ENCODE peak calls at places on chromosome 17, in ten cellular contexts. U, M, H, Y, Q, F, W, N, L and I are unnamed samples.

GRCh38 chr17:57965521-57966160 is 10.4 kb upstream of the CUEDC1 start:
- DNase-seq in U (no peak), M (no peak), H (no peak), Y (no peak), Q (no peak), F (no peak), W (no peak), N (no peak), L (no peak), I (no peak)

GRCh38 chr17:39813631-39814030 is 50.5 kb downstream of the IKZF3 start:
- DNase-seq in U (no peak), M (peak; percentile 19), H (peak; percentile 63), Y (no peak), Q (no peak), F (no peak), W (no peak), N (no peak), L (no peak), I (no peak)

GRCh38 chr17:58341861-58342475 is 10.0 kb downstream of the SUPT4H1 start:
- DNase-seq in U (no peak), M (no peak), H (no peak), Y (no peak), Q (no peak), F (no peak), W (no peak), N (no peak), L (no peak), I (no peak)

GRCh38 chr17:19418312-19418992 is 7.4 kb downstream of the RNF112 start:
- DNase-seq in U (no peak), M (no peak), H (peak; percentile 52), Y (no peak), Q (no peak), F (no peak), W (no peak), N (peak; percentile 67), L (peak; percentile 15), I (no peak)

GRCh38 chr17:31416503-31416923 is 25.0 kb downstream of the RAB11FIP4 start:
- DNase-seq in U (no peak), M (no peak), H (no peak), Y (peak; percentile 43), Q (peak; percentile 88), F (no peak), W (peak; percentile 38), N (no peak), L (no peak), I (no peak)

GRCh38 chr17:47275245-47275984 is 21.8 kb downstream of the ITGB3 start:
- DNase-seq in U (peak; percentile 55), M (no peak), H (no peak), Y (no peak), Q (no peak), F (no peak), W (peak; percentile 77), N (peak; percentile 83), L (peak; percentile 86), I (peak; percentile 30)

GRCh38 chr17:45336390-45337182 is 19.8 kb upstream of the MAP3K14 start:
- DNase-seq in U (no peak), M (no peak), H (no peak), Y (no peak), Q (no peak), F (no peak), W (no peak), N (no peak), L (no peak), I (peak; percentile 21)

GRCh38 chr17:76989519-76989918 is 121.3 kb downstream of the MGAT5B start:
- DNase-seq in U (no peak), M (no peak), H (no peak), Y (no peak), Q (no peak), F (no peak), W (no peak), N (no peak), L (no peak), I (no peak)

GRCh38 chr17:1414001-1414574 is 14.1 kb upstream of the YWHAE start:
- DNase-seq in U (no peak), M (no peak), H (no peak), Y (no peak), Q (no peak), F (no peak), W (no peak), N (no peak), L (no peak), I (no peak)

GRCh38 chr17:404703-405102 is 52.1 kb upstream of the RPH3AL start:
- DNase-seq in U (no peak), M (no peak), H (no peak), Y (no peak), Q (no peak), F (no peak), W (no peak), N (no peak), L (no peak), I (no peak)

GRCh38 chr17:19013226-19013625 is 8.7 kb upstream of the FAM83G start:
- DNase-seq in U (no peak), M (no peak), H (no peak), Y (no peak), Q (no peak), F (no peak), W (no peak), N (no peak), L (no peak), I (no peak)

GRCh38 chr17:19744922-19745757 is 3.0 kb downstream of the ALDH3A1 start:
- DNase-seq in U (no peak), M (peak; percentile 67), H (peak; percentile 94), Y (peak; percentile 73), Q (peak; percentile 88), F (peak; percentile 93), W (peak; percentile 99), N (peak; percentile 73), L (no peak), I (no peak)

GRCh38 chr17:40068917-40069750 is 6.4 kb downstream of the THRA start:
- DNase-seq in U (peak; percentile 75), M (peak; percentile 32), H (peak; percentile 87), Y (no peak), Q (peak; percentile 92), F (peak; percentile 70), W (no peak), N (peak; percentile 75), L (peak; percentile 61), I (no peak)

GRCh38 chr17:45170976-45171337 is 9.3 kb downstream of the HEXIM2 start:
- DNase-seq in U (peak; percentile 92), M (no peak), H (no peak), Y (no peak), Q (peak; percentile 31), F (no peak), W (no peak), N (peak; percentile 74), L (peak; percentile 73), I (no peak)

GRCh38 chr17:45768000-45768399 is 16.1 kb upstream of the CRHR1 start:
- DNase-seq in U (no peak), M (no peak), H (no peak), Y (no peak), Q (no peak), F (no peak), W (peak; percentile 30), N (no peak), L (no peak), I (peak; percentile 18)

GRCh38 chr17:35740997-35741931 is 9.8 kb downstream of the RASL10B start:
- DNase-seq in U (no peak), M (no peak), H (peak; percentile 50), Y (no peak), Q (no peak), F (no peak), W (peak; percentile 57), N (no peak), L (no peak), I (peak; percentile 49)

GRCh38 chr17:29613371-29613837 is 9.3 kb downstream of the CORO6 start:
- DNase-seq in U (no peak), M (peak; percentile 95), H (peak; percentile 99), Y (peak; percentile 92), Q (peak; percentile 87), F (no peak), W (peak; percentile 99), N (peak; percentile 86), L (no peak), I (no peak)

GRCh38 chr17:44133918-44134476 is 7.7 kb upstream of the HROB start:
- DNase-seq in U (no peak), M (no peak), H (no peak), Y (no peak), Q (no peak), F (no peak), W (no peak), N (no peak), L (no peak), I (no peak)

GRCh38 chr17:3798273-3799180 is 2.5 kb downstream of the ITGAE start:
- DNase-seq in U (no peak), M (no peak), H (no peak), Y (no peak), Q (no peak), F (no peak), W (no peak), N (no peak), L (no peak), I (no peak)

GRCh38 chr17:499836-500543 is 147.4 kb upstream of the RPH3AL start:
- DNase-seq in U (no peak), M (no peak), H (no peak), Y (no peak), Q (no peak), F (no peak), W (no peak), N (no peak), L (no peak), I (no peak)

GRCh38 chr17:46916211-46916610 is 6.7 kb upstream of the GOSR2 start:
- DNase-seq in U (peak; percentile 88), M (no peak), H (no peak), Y (no peak), Q (no peak), F (no peak), W (no peak), N (no peak), L (peak; percentile 8), I (no peak)

GRCh38 chr17:41464682-41465081 is 2.5 kb downstream of the KRT32 start:
- DNase-seq in U (peak; percentile 66), M (no peak), H (no peak), Y (no peak), Q (no peak), F (no peak), W (no peak), N (peak; percentile 87), L (peak; percentile 88), I (no peak)

GRCh38 chr17:76000016-76000754 is 470 bp upstream of the CDK3 start:
- DNase-seq in U (no peak), M (peak; percentile 41), H (peak; percentile 85), Y (peak; percentile 79), Q (no peak), F (peak; percentile 55), W (peak; percentile 82), N (no peak), L (no peak), I (peak; percentile 81)

GRCh38 chr17:50153650-50154575 is 3.4 kb upstream of the PPP1R9B start:
- DNase-seq in U (no peak), M (no peak), H (no peak), Y (no peak), Q (no peak), F (no peak), W (no peak), N (no peak), L (no peak), I (no peak)

GRCh38 chr17:7916799-7917198 is 710 bp upstream of the RNF227 start:
- DNase-seq in U (no peak), M (no peak), H (no peak), Y (no peak), Q (no peak), F (no peak), W (no peak), N (no peak), L (no peak), I (no peak)

GRCh38 chr17:82611140-82612058 is 36.8 kb downstream of the WDR45B start:
- DNase-seq in U (no peak), M (no peak), H (no peak), Y (no peak), Q (no peak), F (peak; percentile 83), W (no peak), N (no peak), L (no peak), I (no peak)

GRCh38 chr17:40099627-40100418 is 566 bp downstream of the NR1D1 start:
- DNase-seq in U (no peak), M (no peak), H (peak; percentile 34), Y (no peak), Q (no peak), F (no peak), W (peak; percentile 30), N (no peak), L (no peak), I (peak; percentile 21)

GRCh38 chr17:33674685-33675084 is 381.6 kb upstream of the ASIC2 start:
- DNase-seq in U (no peak), M (no peak), H (peak; percentile 66), Y (peak; percentile 21), Q (peak; percentile 38), F (peak; percentile 42), W (peak; percentile 77), N (peak; percentile 8), L (peak; percentile 8), I (peak; percentile 63)